ENCODE peak calls at places on chromosomes 4 and X, in six cellular contexts. One of them, this sample, is unnamed.
A peak's percentile ranks its signal among the peaks of the same experiment; 100 is the strongest.

GRCh38 chr4:165625281-165625680 is 246.5 kb downstream of the CPE start:
- DNase-seq in fibroblast of the aortic adventitia: peak; percentile 45
- DNase-seq in upper lobe of right lung: no peak
- DNase-seq in Panc1: no peak
- DNase-seq in ovary: no peak
- DNase-seq in endodermal cell: no peak
- DNase-seq in this sample: no peak

GRCh38 chr4:83724488-83725060 is 188.7 kb downstream of the GPAT3 start:
- DNase-seq in fibroblast of the aortic adventitia: no peak
- DNase-seq in upper lobe of right lung: no peak
- DNase-seq in Panc1: no peak
- DNase-seq in ovary: no peak
- DNase-seq in endodermal cell: no peak
- DNase-seq in this sample: no peak

GRCh38 chr4:83150563-83151330 is 36.2 kb upstream of the PLAC8 start:
- DNase-seq in fibroblast of the aortic adventitia: peak; percentile 45
- DNase-seq in upper lobe of right lung: no peak
- DNase-seq in Panc1: no peak
- DNase-seq in ovary: no peak
- DNase-seq in endodermal cell: no peak
- DNase-seq in this sample: no peak

GRCh38 chr4:108171541-108172230 is 3.0 kb upstream of the LEF1 start:
- DNase-seq in fibroblast of the aortic adventitia: no peak
- DNase-seq in upper lobe of right lung: no peak
- DNase-seq in Panc1: no peak
- DNase-seq in ovary: no peak
- DNase-seq in endodermal cell: peak; percentile 76
- DNase-seq in this sample: no peak

GRCh38 chr4:146638801-146639351 is at the start of gene POU4F2:
- DNase-seq in fibroblast of the aortic adventitia: no peak
- DNase-seq in upper lobe of right lung: peak; percentile 64
- DNase-seq in Panc1: no peak
- DNase-seq in ovary: no peak
- DNase-seq in endodermal cell: peak; percentile 85
- DNase-seq in this sample: no peak

GRCh38 chr4:38673109-38673978 is 9.3 kb downstream of the KLF3 start:
- DNase-seq in fibroblast of the aortic adventitia: peak; percentile 81
- DNase-seq in upper lobe of right lung: peak; percentile 79
- DNase-seq in Panc1: no peak
- DNase-seq in ovary: peak; percentile 76
- DNase-seq in endodermal cell: peak; percentile 55
- DNase-seq in this sample: peak; percentile 77

GRCh38 chrX:153642655-153643430 is 4.2 kb upstream of the DUSP9 start:
- DNase-seq in fibroblast of the aortic adventitia: no peak
- DNase-seq in upper lobe of right lung: no peak
- DNase-seq in Panc1: no peak
- DNase-seq in ovary: no peak
- DNase-seq in endodermal cell: peak; percentile 49
- DNase-seq in this sample: no peak

GRCh38 chr4:186472948-186473347 is 82.4 kb downstream of the MTNR1A start:
- DNase-seq in fibroblast of the aortic adventitia: peak; percentile 52
- DNase-seq in upper lobe of right lung: no peak
- DNase-seq in Panc1: no peak
- DNase-seq in ovary: no peak
- DNase-seq in endodermal cell: peak; percentile 57
- DNase-seq in this sample: peak; percentile 60

GRCh38 chr4:114237997-114238396 is 258.6 kb upstream of the ARSJ start:
- DNase-seq in fibroblast of the aortic adventitia: no peak
- DNase-seq in upper lobe of right lung: no peak
- DNase-seq in Panc1: no peak
- DNase-seq in ovary: no peak
- DNase-seq in endodermal cell: no peak
- DNase-seq in this sample: no peak

GRCh38 chr4:128636906-128637305 is 172.6 kb upstream of the JADE1 start:
- DNase-seq in fibroblast of the aortic adventitia: no peak
- DNase-seq in upper lobe of right lung: no peak
- DNase-seq in Panc1: no peak
- DNase-seq in ovary: no peak
- DNase-seq in endodermal cell: no peak
- DNase-seq in this sample: no peak

GRCh38 chr4:158999849-159000248 is 103.0 kb upstream of the RAPGEF2 start:
- DNase-seq in fibroblast of the aortic adventitia: no peak
- DNase-seq in upper lobe of right lung: no peak
- DNase-seq in Panc1: no peak
- DNase-seq in ovary: no peak
- DNase-seq in endodermal cell: no peak
- DNase-seq in this sample: no peak

GRCh38 chrX:72254835-72255234 is 16.0 kb upstream of the ERCC6L start:
- DNase-seq in fibroblast of the aortic adventitia: no peak
- DNase-seq in upper lobe of right lung: no peak
- DNase-seq in Panc1: no peak
- DNase-seq in ovary: no peak
- DNase-seq in endodermal cell: no peak
- DNase-seq in this sample: no peak

GRCh38 chr4:52577285-52577968 is 81.7 kb downstream of the USP46 start:
- DNase-seq in fibroblast of the aortic adventitia: peak; percentile 34
- DNase-seq in upper lobe of right lung: no peak
- DNase-seq in Panc1: no peak
- DNase-seq in ovary: no peak
- DNase-seq in endodermal cell: no peak
- DNase-seq in this sample: peak; percentile 51

GRCh38 chr4:110249687-110250387 is 51.4 kb upstream of the ELOVL6 start:
- DNase-seq in fibroblast of the aortic adventitia: no peak
- DNase-seq in upper lobe of right lung: no peak
- DNase-seq in Panc1: no peak
- DNase-seq in ovary: no peak
- DNase-seq in endodermal cell: no peak
- DNase-seq in this sample: no peak

GRCh38 chrX:148871422-148872152 is 371.2 kb downstream of the AFF2 start:
- DNase-seq in fibroblast of the aortic adventitia: peak; percentile 83
- DNase-seq in upper lobe of right lung: no peak
- DNase-seq in Panc1: no peak
- DNase-seq in ovary: no peak
- DNase-seq in endodermal cell: no peak
- DNase-seq in this sample: peak; percentile 56

DNA sequence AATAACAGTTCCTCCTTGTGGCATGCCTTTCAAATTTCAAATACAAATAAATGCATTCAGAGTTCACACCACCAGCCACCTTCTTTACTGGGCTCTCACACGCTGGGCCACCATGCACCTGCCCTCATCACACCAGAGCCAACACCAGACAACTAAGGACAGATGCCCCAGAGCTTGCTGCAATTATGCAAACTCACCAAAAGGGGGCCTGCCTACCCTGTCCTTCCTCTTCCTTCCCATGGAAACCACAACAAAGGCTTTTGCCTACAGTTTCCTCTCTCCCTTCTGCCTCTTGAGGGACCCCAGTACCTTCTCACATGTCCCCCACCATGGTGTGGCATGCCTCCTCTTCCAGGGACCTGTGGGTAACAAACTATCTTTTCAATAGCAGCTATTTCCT is 1333.9 kb upstream of the TENM3 start:
- DNase-seq in fibroblast of the aortic adventitia: peak; percentile 32
- DNase-seq in upper lobe of right lung: no peak
- DNase-seq in Panc1: no peak
- DNase-seq in ovary: no peak
- DNase-seq in endodermal cell: peak; percentile 76
- DNase-seq in this sample: no peak
- TF ChIP-seq CTCF in fibroblast of the aortic adventitia: peak; percentile 50
- TF ChIP-seq CTCF in upper lobe of right lung: no peak
- TF ChIP-seq CTCF in Panc1: no peak
- TF ChIP-seq CTCF in ovary: no peak
- TF ChIP-seq CTCF in endodermal cell: peak; percentile 82
- TF ChIP-seq CTCF in this sample: no peak

GRCh38 chr4:1309261-1310010 is 19.7 kb downstream of the MAEA start:
- DNase-seq in fibroblast of the aortic adventitia: peak; percentile 92
- DNase-seq in upper lobe of right lung: peak; percentile 94
- DNase-seq in Panc1: no peak
- DNase-seq in ovary: peak; percentile 93
- DNase-seq in endodermal cell: peak; percentile 98
- DNase-seq in this sample: peak; percentile 96
- H3K4me3 ChIP-seq in fibroblast of the aortic adventitia: peak overlapping the region; percentile 69
- H3K4me3 ChIP-seq in upper lobe of right lung: peak overlapping the region; percentile 49
- H3K4me3 ChIP-seq in Panc1: peak overlapping the region; percentile 5
- H3K4me3 ChIP-seq in ovary: peak overlapping the region; percentile 35
- H3K4me3 ChIP-seq in endodermal cell: peak overlapping the region; percentile 77
- H3K4me3 ChIP-seq in this sample: peak overlapping the region; percentile 61

GRCh38 chr4:24683116-24683515 is 98.8 kb upstream of the DHX15 start:
- DNase-seq in fibroblast of the aortic adventitia: peak; percentile 28
- DNase-seq in upper lobe of right lung: no peak
- DNase-seq in Panc1: no peak
- DNase-seq in ovary: no peak
- DNase-seq in endodermal cell: no peak
- DNase-seq in this sample: no peak
- TF ChIP-seq CTCF in fibroblast of the aortic adventitia: no peak
- TF ChIP-seq CTCF in upper lobe of right lung: no peak
- TF ChIP-seq CTCF in Panc1: no peak
- TF ChIP-seq CTCF in ovary: no peak
- TF ChIP-seq CTCF in endodermal cell: peak; percentile 17
- TF ChIP-seq CTCF in this sample: no peak

GRCh38 chrX:2846992-2847391 is 18.3 kb downstream of the GYG2 start:
- DNase-seq in fibroblast of the aortic adventitia: no peak
- DNase-seq in upper lobe of right lung: no peak
- DNase-seq in Panc1: no peak
- DNase-seq in ovary: no peak
- DNase-seq in endodermal cell: peak; percentile 28
- DNase-seq in this sample: no peak
- H3K4me3 ChIP-seq in fibroblast of the aortic adventitia: no peak overlapping the region
- H3K4me3 ChIP-seq in upper lobe of right lung: no peak overlapping the region
- H3K4me3 ChIP-seq in Panc1: no peak overlapping the region
- H3K4me3 ChIP-seq in ovary: no peak overlapping the region
- H3K4me3 ChIP-seq in endodermal cell: no peak overlapping the region
- H3K4me3 ChIP-seq in this sample: no peak overlapping the region

GRCh38 chr4:151808120-151808529 is 47.3 kb upstream of the GATB start:
- DNase-seq in fibroblast of the aortic adventitia: no peak
- DNase-seq in upper lobe of right lung: no peak
- DNase-seq in Panc1: no peak
- DNase-seq in ovary: no peak
- DNase-seq in endodermal cell: no peak
- DNase-seq in this sample: peak; percentile 19

GRCh38 chr4:151811403-151811802 is 50.6 kb upstream of the GATB start:
- DNase-seq in fibroblast of the aortic adventitia: no peak
- DNase-seq in upper lobe of right lung: no peak
- DNase-seq in Panc1: no peak
- DNase-seq in ovary: no peak
- DNase-seq in endodermal cell: no peak
- DNase-seq in this sample: no peak

GRCh38 chr4:151807220-151807619 is 46.4 kb upstream of the GATB start:
- DNase-seq in fibroblast of the aortic adventitia: no peak
- DNase-seq in upper lobe of right lung: no peak
- DNase-seq in Panc1: no peak
- DNase-seq in ovary: no peak
- DNase-seq in endodermal cell: no peak
- DNase-seq in this sample: no peak

GRCh38 chr4:151810476-151810875 is 49.7 kb upstream of the GATB start:
- DNase-seq in fibroblast of the aortic adventitia: no peak
- DNase-seq in upper lobe of right lung: no peak
- DNase-seq in Panc1: no peak
- DNase-seq in ovary: no peak
- DNase-seq in endodermal cell: no peak
- DNase-seq in this sample: no peak

GRCh38 chr4:151809716-151810115 is 48.9 kb upstream of the GATB start:
- DNase-seq in fibroblast of the aortic adventitia: no peak
- DNase-seq in upper lobe of right lung: no peak
- DNase-seq in Panc1: no peak
- DNase-seq in ovary: no peak
- DNase-seq in endodermal cell: no peak
- DNase-seq in this sample: no peak
- TF ChIP-seq CTCF in fibroblast of the aortic adventitia: no peak
- TF ChIP-seq CTCF in upper lobe of right lung: no peak
- TF ChIP-seq CTCF in Panc1: no peak
- TF ChIP-seq CTCF in ovary: no peak
- TF ChIP-seq CTCF in endodermal cell: no peak
- TF ChIP-seq CTCF in this sample: no peak

GRCh38 chrX:13190051-13190450 is 129.8 kb downstream of the ATXN3L start:
- DNase-seq in fibroblast of the aortic adventitia: no peak
- DNase-seq in upper lobe of right lung: no peak
- DNase-seq in Panc1: no peak
- DNase-seq in ovary: no peak
- DNase-seq in endodermal cell: no peak
- DNase-seq in this sample: no peak

GRCh38 chrX:13194291-13195103 is 125.4 kb downstream of the ATXN3L start:
- DNase-seq in fibroblast of the aortic adventitia: no peak
- DNase-seq in upper lobe of right lung: no peak
- DNase-seq in Panc1: no peak
- DNase-seq in ovary: no peak
- DNase-seq in endodermal cell: no peak
- DNase-seq in this sample: peak; percentile 27

GRCh38 chrX:13189380-13189779 is 130.5 kb downstream of the ATXN3L start:
- DNase-seq in fibroblast of the aortic adventitia: no peak
- DNase-seq in upper lobe of right lung: no peak
- DNase-seq in Panc1: no peak
- DNase-seq in ovary: no peak
- DNase-seq in endodermal cell: no peak
- DNase-seq in this sample: no peak

GRCh38 chrX:13188731-13189309 is 131.0 kb downstream of the ATXN3L start:
- DNase-seq in fibroblast of the aortic adventitia: peak; percentile 58
- DNase-seq in upper lobe of right lung: no peak
- DNase-seq in Panc1: no peak
- DNase-seq in ovary: no peak
- DNase-seq in endodermal cell: no peak
- DNase-seq in this sample: no peak
- H3K4me3 ChIP-seq in fibroblast of the aortic adventitia: no peak overlapping the region
- H3K4me3 ChIP-seq in upper lobe of right lung: no peak overlapping the region
- H3K4me3 ChIP-seq in Panc1: no peak overlapping the region
- H3K4me3 ChIP-seq in ovary: no peak overlapping the region
- H3K4me3 ChIP-seq in endodermal cell: no peak overlapping the region
- H3K4me3 ChIP-seq in this sample: no peak overlapping the region

DNA sequence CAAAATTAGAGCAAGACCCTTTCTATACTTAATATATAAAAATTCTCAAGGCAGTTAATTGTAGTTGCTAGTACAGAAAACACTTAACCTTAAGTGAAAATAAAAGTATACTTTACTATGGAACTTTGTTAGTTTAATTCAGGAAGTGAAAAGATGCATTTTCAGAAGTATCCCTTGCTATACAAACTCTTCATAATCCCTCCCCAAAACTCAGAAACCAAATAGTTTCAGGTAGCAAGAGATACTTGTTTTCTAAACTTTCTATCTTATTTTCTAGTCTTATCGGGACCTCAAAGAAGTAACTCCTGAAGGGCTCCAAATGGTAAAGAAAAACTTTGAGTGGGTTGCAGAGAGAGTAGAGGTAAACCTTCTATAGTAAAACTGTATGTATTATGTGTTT is 14.3 kb downstream of the PAICS start:
- DNase-seq in fibroblast of the aortic adventitia: no peak
- DNase-seq in upper lobe of right lung: no peak
- DNase-seq in Panc1: no peak
- DNase-seq in ovary: no peak
- DNase-seq in endodermal cell: no peak
- DNase-seq in this sample: no peak
- TF ChIP-seq CTCF in fibroblast of the aortic adventitia: no peak
- TF ChIP-seq CTCF in upper lobe of right lung: no peak
- TF ChIP-seq CTCF in Panc1: no peak
- TF ChIP-seq CTCF in ovary: no peak
- TF ChIP-seq CTCF in endodermal cell: no peak
- TF ChIP-seq CTCF in this sample: no peak

GRCh38 chrX:49001521-49002090 is 458 bp downstream of the GRIPAP1 start:
- DNase-seq in fibroblast of the aortic adventitia: peak; percentile 38
- DNase-seq in upper lobe of right lung: peak; percentile 64
- DNase-seq in Panc1: no peak
- DNase-seq in ovary: peak; percentile 29
- DNase-seq in endodermal cell: peak; percentile 72
- DNase-seq in this sample: peak; percentile 39
- H3K4me3 ChIP-seq in fibroblast of the aortic adventitia: peak overlapping the region; percentile 81
- H3K4me3 ChIP-seq in upper lobe of right lung: peak overlapping the region; percentile 63
- H3K4me3 ChIP-seq in Panc1: peak overlapping the region; percentile 94
- H3K4me3 ChIP-seq in ovary: peak overlapping the region; percentile 45
- H3K4me3 ChIP-seq in endodermal cell: peak overlapping the region; percentile 91
- H3K4me3 ChIP-seq in this sample: peak overlapping the region; percentile 70

This sample was measured in fibroblast of villous mesenchyme.